ENCODE peak calls at places on chromosomes 12 and 14, in six cellular contexts. L, C, W, Z, T and O are unnamed samples.

GRCh38 chr12:19946549-19946948 is 421.8 kb upstream of the PDE3A start:
- DNase-seq in L (no peak), W (no peak), T (no peak), C (no peak), Z (peak), O (no peak)

GRCh38 chr12:43057561-43057960 is 468.0 kb upstream of the PRICKLE1 start:
- DNase-seq in C (no peak), L (no peak), W (no peak), T (no peak), Z (no peak), O (no peak)

GRCh38 chr12:14858513-14858912 is 15.2 kb upstream of the ART4 start:
- DNase-seq in C (no peak), L (no peak), W (no peak), T (no peak), Z (no peak), O (no peak)

GRCh38 chr14:77979666-77980351 is 179.9 kb downstream of the ADCK1 start:
- DNase-seq in W (no peak), T (no peak), C (no peak), L (no peak), Z (peak), O (no peak)

GRCh38 chr14:83960832-83961512 is 1569.0 kb upstream of the FLRT2 start:
- DNase-seq in Z (no peak), W (no peak), C (no peak), L (no peak), T (no peak), O (no peak)

GRCh38 chr12:116015525-116015924 is 262.0 kb downstream of the MED13L start:
- DNase-seq in W (peak), L (no peak), T (no peak), C (no peak), Z (peak), O (no peak)

GRCh38 chr14:105180598-105181528 is at the start of gene NUDT14:
- DNase-seq in L (peak), Z (peak), W (peak), T (peak), C (peak), O (peak)

GRCh38 chr14:56004807-56005579 is 113.2 kb upstream of the PELI2 start:
- DNase-seq in W (peak), C (no peak), T (no peak), Z (peak), L (peak), O (no peak)

GRCh38 chr12:118842753-118843335 is 138.5 kb upstream of the SRRM4 start:
- DNase-seq in L (no peak), W (no peak), Z (no peak), T (no peak), C (no peak), O (no peak)

GRCh38 chr12:104718581-104718980 is 239.5 kb downstream of the SLC41A2 start:
- DNase-seq in W (no peak), C (no peak), Z (no peak), L (no peak), T (no peak), O (no peak)

GRCh38 chr12:84642201-84642600 is 270.4 kb downstream of the SLC6A15 start:
- DNase-seq in C (no peak), T (no peak), L (no peak), W (no peak), Z (no peak), O (no peak)

GRCh38 chr12:31599053-31599452 is 8.1 kb upstream of the DENND5B start:
- DNase-seq in T (no peak), Z (no peak), C (no peak), W (no peak), L (no peak), O (no peak)

GRCh38 chr14:51780741-51781140 is 79.7 kb upstream of the GNG2 start:
- DNase-seq in T (no peak), W (no peak), C (no peak), Z (no peak), L (no peak), O (no peak)

GRCh38 chr12:123946152-123946515 is 26.5 kb downstream of the CCDC92 start:
- DNase-seq in W (no peak), T (no peak), C (no peak), L (no peak), Z (no peak), O (no peak)

GRCh38 chr14:63875311-63875710 is 22.5 kb downstream of the SYNE2 start:
- DNase-seq in C (no peak), Z (no peak), L (no peak), W (no peak), T (no peak), O (no peak)

GRCh38 chr12:120104924-120105323 is 11.6 kb downstream of the RAB35 start:
- DNase-seq in L (no peak), W (peak), C (no peak), Z (no peak), T (no peak), O (no peak)

GRCh38 chr12:108282676-108283075 is 56.4 kb downstream of the CMKLR1 start:
- DNase-seq in Z (no peak), C (no peak), T (no peak), L (no peak), W (no peak), O (no peak)

GRCh38 chr14:32050839-32051238 is 26.3 kb upstream of the ARHGAP5 start:
- DNase-seq in W (no peak), C (no peak), Z (no peak), L (no peak), T (no peak), O (no peak)

GRCh38 chr12:118064608-118065007 is 3.6 kb upstream of the WSB2 start:
- DNase-seq in L (no peak), W (no peak), Z (peak), C (no peak), T (no peak), O (no peak)

GRCh38 chr12:52924764-52925716 is 20.2 kb upstream of the KRT8 start:
- DNase-seq in W (peak), T (no peak), L (no peak), C (no peak), Z (no peak), O (no peak)

GRCh38 chr12:13165578-13166120 is 30.9 kb upstream of the EMP1 start:
- DNase-seq in Z (peak), T (peak), W (peak), L (peak), C (peak), O (peak)

GRCh38 chr12:130138478-130138877 is 23.8 kb upstream of the FZD10 start:
- DNase-seq in W (no peak), T (no peak), L (no peak), Z (no peak), C (no peak), O (no peak)

GRCh38 chr14:90554341-90554740 is 157.5 kb downstream of the CALM1 start:
- DNase-seq in T (no peak), Z (no peak), C (peak), L (no peak), W (no peak), O (no peak)

GRCh38 chr12:92627511-92627910 is 75.3 kb upstream of the PLEKHG7 start:
- DNase-seq in W (no peak), T (no peak), L (no peak), C (no peak), Z (no peak), O (no peak)

GRCh38 chr12:48018618-48018995 is 14.3 kb upstream of the COL2A1 start:
- DNase-seq in W (no peak), C (no peak), Z (no peak), L (no peak), T (no peak), O (no peak)

GRCh38 chr12:53076461-53076860 is 2.7 kb downstream of the SPRYD3 start:
- DNase-seq in Z (no peak), T (no peak), W (no peak), L (peak), C (no peak), O (no peak)